ENCODE peak calls at places on chromosome 11, in four cellular contexts. X is GM23338, P is IMR-90, T is HCT116. W is an unnamed sample.

GRCh38 chr11:62889484-62890437 is 9.1 kb downstream of the SLC3A2 start:
- DNase-seq in X (no peak), P (peak; percentile 23), T (no peak), W (no peak)

GRCh38 chr11:46557684-46558151 is 36.1 kb downstream of the AMBRA1 start:
- DNase-seq in X (no peak), P (peak; percentile 68), T (peak; percentile 29), W (peak; percentile 34)

GRCh38 chr11:100574894-100575769 is 112.0 kb upstream of the ARHGAP42 start:
- DNase-seq in X (peak; percentile 57), P (peak; percentile 59), T (peak; percentile 13), W (no peak)

GRCh38 chr11:100467821-100468508 is 219.1 kb upstream of the ARHGAP42 start:
- DNase-seq in X (no peak), P (no peak), T (no peak), W (no peak)

GRCh38 chr11:71116435-71117040 is 135.8 kb downstream of the SHANK2 start:
- DNase-seq in X (no peak), P (no peak), T (no peak), W (no peak)

GRCh38 chr11:69718147-69718546 is 14.3 kb upstream of the FGF19 start:
- DNase-seq in X (peak; percentile 91), P (peak; percentile 23), T (no peak), W (no peak)

GRCh38 chr11:85922367-85922766 is 67.2 kb downstream of the CCDC83 start:
- DNase-seq in X (no peak), P (no peak), T (no peak), W (no peak)

GRCh38 chr11:130047141-130047540 is 22.6 kb upstream of the APLP2 start:
- DNase-seq in X (no peak), P (peak; percentile 29), T (no peak), W (no peak)

GRCh38 chr11:2542406-2542805 is 97.6 kb downstream of the KCNQ1 start:
- DNase-seq in X (no peak), P (no peak), T (no peak), W (no peak)

GRCh38 chr11:111598546-111598945 is 3.7 kb upstream of the SIK2 start:
- DNase-seq in X (no peak), P (peak; percentile 83), T (no peak), W (peak; percentile 45)

GRCh38 chr11:135015966-135016365 is 603.9 kb upstream of the B3GAT1 start:
- DNase-seq in X (no peak), P (no peak), T (no peak), W (no peak)

GRCh38 chr11:83711035-83711630 is 425.0 kb upstream of the CCDC90B start:
- DNase-seq in X (no peak), P (peak; percentile 15), T (no peak), W (no peak)

GRCh38 chr11:24755260-24755839 is 258.5 kb downstream of the LUZP2 start:
- DNase-seq in X (peak; percentile 15), P (no peak), T (no peak), W (no peak)

GRCh38 chr11:1948389-1948788 is 1.3 kb downstream of the MRPL23 start:
- DNase-seq in X (no peak), P (no peak), T (no peak), W (no peak)

GRCh38 chr11:14308897-14309387 is 50.0 kb downstream of the RRAS2 start:
- DNase-seq in X (no peak), P (no peak), T (no peak), W (no peak)

GRCh38 chr11:32090774-32091370 is at the start of gene RCN1:
- DNase-seq in X (peak; percentile 93), P (peak; percentile 86), T (no peak), W (peak; percentile 74)
- H3K4me2 ChIP-seq in X (peak within 1 kb of the TSS; percentile 87), P (peak within 1 kb of the TSS; percentile 94), T (peak within 1 kb of the TSS; percentile 90), W (peak within 1 kb of the TSS; percentile 93)

GRCh38 chr11:68215524-68216170 is 2.6 kb upstream of the KMT5B start:
- DNase-seq in X (no peak), P (no peak), T (no peak), W (no peak)
- H3K4me3 ChIP-seq in X (no peak overlapping the region), P (no peak overlapping the region), T (no peak overlapping the region), W (no peak overlapping the region)

GRCh38 chr11:35629511-35629910 is 11.3 kb downstream of the FJX1 start:
- DNase-seq in X (peak; percentile 10), P (no peak), T (no peak), W (no peak)
- H3K4me2 ChIP-seq in X (no peak overlapping the region), P (no peak overlapping the region), T (peak overlapping the region; percentile 59), W (peak overlapping the region; percentile 71)

GRCh38 chr11:73273246-73273890 is 1.2 kb downstream of the P2RY6 start:
- DNase-seq in X (no peak), P (no peak), T (no peak), W (no peak)

GRCh38 chr11:73274722-73275380 is 2.7 kb downstream of the P2RY6 start:
- DNase-seq in X (no peak), P (no peak), T (no peak), W (no peak)

GRCh38 chr11:73271936-73272679 is at the start of gene P2RY6:
- DNase-seq in X (peak; percentile 28), P (peak; percentile 60), T (no peak), W (peak; percentile 54)

GRCh38 chr11:73270855-73271477 is 1.2 kb upstream of the P2RY6 start:
- DNase-seq in X (no peak), P (no peak), T (no peak), W (no peak)

GRCh38 chr11:73272680-73273038 is 521 bp downstream of the P2RY6 start:
- DNase-seq in X (no peak), P (no peak), T (no peak), W (no peak)
- H3K4me3 ChIP-seq in X (no peak overlapping the region), P (no peak overlapping the region), T (no peak overlapping the region), W (no peak overlapping the region)

DNA sequence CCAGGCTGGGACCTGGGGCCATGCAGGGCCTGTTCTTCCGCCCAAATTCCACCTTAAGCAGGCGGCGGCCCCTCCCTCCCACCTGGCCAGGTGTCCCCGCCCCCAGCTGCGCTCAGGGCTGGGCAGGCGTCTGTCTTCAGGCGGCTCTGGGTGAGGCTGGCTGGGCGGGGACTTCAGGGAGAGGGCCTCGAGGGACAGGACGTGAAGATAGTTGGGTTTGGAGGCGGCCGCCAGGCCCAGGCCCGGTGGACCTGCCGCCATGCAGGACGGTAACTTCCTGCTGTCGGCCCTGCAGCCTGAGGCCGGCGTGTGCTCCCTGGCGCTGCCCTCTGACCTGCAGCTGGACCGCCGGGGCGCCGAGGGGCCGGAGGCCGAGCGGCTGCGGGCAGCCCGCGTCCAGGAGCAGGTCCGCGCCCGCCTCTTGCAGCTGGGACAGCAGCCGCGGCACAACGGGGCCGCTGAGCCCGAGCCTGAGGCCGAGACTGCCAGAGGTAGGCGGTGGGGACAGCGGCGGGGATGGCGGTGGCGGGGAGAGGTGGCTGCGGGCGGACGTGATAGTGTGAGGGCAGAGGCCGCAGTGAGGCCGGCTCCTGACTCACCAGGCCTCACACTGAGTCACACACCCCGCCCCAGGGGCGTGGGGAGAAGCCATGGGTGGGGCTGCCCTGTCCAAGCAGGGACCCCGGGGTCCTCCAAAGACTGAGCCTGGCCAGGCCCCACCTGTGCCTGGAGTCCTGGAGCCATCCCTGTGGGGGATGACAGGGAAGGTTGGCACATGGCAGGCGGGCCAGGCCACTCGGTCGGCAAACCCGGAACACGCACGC is at the start of gene PKP3:
- DNase-seq in X (peak; percentile 86), P (peak; percentile 60), T (peak; percentile 83), W (peak; percentile 45)
- H3K4me2 ChIP-seq in X (peak within 1 kb of the TSS; percentile 73), P (peak within 1 kb of the TSS; percentile 6), T (peak within 1 kb of the TSS; percentile 99), W (peak within 1 kb of the TSS; percentile 59)

GRCh38 chr11:9091044-9091936 is at the start of gene SCUBE2:
- DNase-seq in X (peak; percentile 55), P (no peak), T (no peak), W (no peak)
- H3K4me3 ChIP-seq in X (peak within 1 kb of the TSS; percentile 63), P (peak within 1 kb of the TSS; percentile 53), T (no peak within 1 kb of the TSS), W (peak within 1 kb of the TSS; percentile 44)

GRCh38 chr11:74009675-74010305 is 905 bp upstream of the UCP3 start:
- DNase-seq in X (no peak), P (no peak), T (no peak), W (no peak)
- H3K4me2 ChIP-seq in X (no peak overlapping the region), P (no peak overlapping the region), T (no peak overlapping the region), W (no peak overlapping the region)